ENCODE peak calls at places on chromosomes 5 and 9, in four cellular contexts. C, W, V and S are unnamed samples. For H3K9me3, the result is how much of the 10 kb centered on the place peaks cover.

GRCh38 chr5:13382232-13382631 is 562.3 kb downstream of the DNAH5 start:
- DNase-seq in C (no peak), V (no peak), W (no peak), S (no peak)

GRCh38 chr9:98101868-98102273 is 17.2 kb downstream of the TRIM14 start:
- DNase-seq in W (no peak), V (peak), C (no peak), S (peak)

GRCh38 chr9:90517103-90517502 is 125.5 kb downstream of the DIRAS2 start:
- DNase-seq in W (no peak), C (no peak), V (no peak), S (no peak)

GRCh38 chr5:39517800-39518199 is 93.0 kb upstream of the DAB2 start:
- DNase-seq in W (no peak), V (no peak), C (no peak), S (no peak)

GRCh38 chr9:114894801-114895433 is 35.5 kb downstream of the TNFSF8 start:
- DNase-seq in W (no peak), C (no peak), V (peak), S (no peak)

GRCh38 chr5:55982957-55983381 is 11.8 kb downstream of the IL6ST start:
- DNase-seq in C (no peak), W (no peak), V (peak), S (no peak)

GRCh38 chr5:139669681-139670368 is 21.7 kb downstream of the CXXC5 start:
- DNase-seq in C (no peak), V (no peak), W (no peak), S (peak)

GRCh38 chr9:93205045-93205768 is 21.3 kb downstream of the WNK2 start:
- DNase-seq in C (peak), V (no peak), W (peak), S (no peak)

GRCh38 chr9:93020151-93020550 is 38.4 kb upstream of the SUSD3 start:
- DNase-seq in C (no peak), W (no peak), V (peak), S (no peak)

GRCh38 chr5:116472274-116472673 is 102.3 kb downstream of the SEMA6A start:
- DNase-seq in V (no peak), C (no peak), W (no peak), S (no peak)
- TF ChIP-seq CTCF in V (no peak), C (no peak), W (no peak), S (no peak)

GRCh38 chr5:1065891-1066650 is 45.8 kb downstream of the SLC12A7 start:
- DNase-seq in W (no peak), C (no peak), V (no peak), S (no peak)
- H3K9me3 ChIP-seq in W (under half), C (under half), V (under half), S (under half)

DNA sequence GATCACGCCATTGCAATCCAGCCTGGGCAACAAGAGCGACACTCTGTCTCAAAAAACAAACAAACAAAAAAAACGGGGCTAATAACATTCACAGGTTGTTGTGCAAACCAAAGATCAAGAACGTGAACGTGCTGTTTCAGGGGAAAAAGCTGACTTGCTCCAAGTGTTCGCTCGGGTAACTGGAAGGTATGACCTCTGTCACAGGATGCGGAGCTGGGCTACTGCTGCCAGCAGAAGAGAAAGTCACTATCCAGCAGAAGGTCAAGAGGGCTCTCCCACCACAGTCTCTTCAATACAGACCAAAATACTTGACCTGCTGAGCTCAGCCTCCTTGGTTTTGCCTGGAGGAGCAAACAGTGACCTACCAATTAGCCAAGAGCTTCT is 59.7 kb downstream of the ABCA1 start:
- DNase-seq in W (no peak), C (no peak), V (no peak), S (no peak)
- H3K27ac ChIP-seq in W (peak), C (peak), V (peak), S (no peak)

GRCh38 chr5:176620333-176620981 is 9.9 kb downstream of the SNCB start:
- DNase-seq in C (no peak), W (no peak), V (no peak), S (no peak)

GRCh38 chr5:176618783-176619182 is 8.8 kb upstream of the GPRIN1 start:
- DNase-seq in C (no peak), W (no peak), V (no peak), S (no peak)

GRCh38 chr5:176621661-176622079 is 8.7 kb downstream of the SNCB start:
- DNase-seq in W (no peak), V (no peak), C (peak), S (no peak)

GRCh38 chr5:176619203-176619568 is 9.2 kb upstream of the GPRIN1 start:
- DNase-seq in W (no peak), V (peak), C (no peak), S (peak)

DNA sequence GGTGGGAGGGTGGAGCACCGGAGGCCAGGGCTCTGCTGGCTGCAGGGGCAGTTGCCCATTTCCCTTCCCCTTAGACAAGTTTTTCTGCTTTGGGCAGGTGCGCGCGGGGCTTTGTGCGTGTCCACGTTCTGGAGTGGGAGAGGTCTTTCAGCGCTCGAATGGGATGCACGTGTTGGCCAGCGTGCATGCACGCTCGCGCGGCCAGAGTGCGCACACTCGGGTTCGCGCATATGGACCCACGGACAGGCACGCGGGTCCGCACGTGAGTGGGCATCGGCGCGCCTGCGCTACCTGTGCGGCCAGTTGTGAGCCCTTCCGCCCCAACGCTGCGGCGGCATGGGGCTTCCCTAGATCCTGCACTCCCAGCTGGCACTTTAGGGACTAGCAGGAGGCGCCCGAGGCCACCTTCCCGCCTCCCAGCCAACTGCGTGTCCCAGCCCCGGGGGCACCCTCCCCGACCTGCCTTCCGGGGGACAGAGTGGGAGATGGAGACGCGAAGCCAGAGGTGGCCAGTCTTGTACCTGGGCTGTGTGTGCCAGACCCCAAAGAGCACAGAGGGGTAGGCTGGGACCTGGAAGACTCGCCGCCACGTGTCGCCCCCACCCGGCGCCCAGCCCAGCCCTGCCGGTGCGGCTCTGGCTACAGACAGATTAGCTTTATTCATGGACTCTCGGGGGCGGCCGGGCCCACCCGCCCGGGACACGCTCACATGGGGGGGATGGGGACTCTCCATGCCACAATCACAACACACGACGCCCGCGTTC is 9.8 kb upstream of the GPRIN1 start:
- DNase-seq in C (no peak), W (no peak), V (no peak), S (no peak)
- TF ChIP-seq CTCF in C (no peak), W (no peak), V (peak), S (no peak)

DNA sequence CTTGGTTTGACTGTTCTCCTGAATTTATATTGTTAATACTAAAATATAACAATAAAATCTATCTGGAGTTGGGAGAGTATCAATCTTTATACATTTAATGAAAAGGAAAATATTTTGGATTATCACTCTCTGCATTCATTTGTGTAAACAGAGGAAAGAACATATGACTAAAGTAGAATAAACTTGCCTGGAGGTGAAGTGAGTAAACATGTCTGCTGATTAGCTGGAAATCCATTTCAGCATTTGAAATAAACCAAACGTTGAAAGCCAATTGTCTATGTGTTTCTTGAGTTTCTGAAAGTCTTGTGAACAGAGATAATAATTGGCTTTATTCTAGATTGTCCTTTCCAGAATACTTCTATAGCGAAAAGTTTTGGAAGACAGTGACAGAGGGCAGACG is 776.2 kb downstream of the SEMA5A start:
- DNase-seq in C (no peak), W (no peak), V (no peak), S (no peak)
- H3K9me3 ChIP-seq in C (under half), W (under half), V (under half), S (under half)

GRCh38 chr9:94869415-94869838 is 142.9 kb downstream of the AOPEP start:
- DNase-seq in C (no peak), V (no peak), W (no peak), S (no peak)
- H3K27ac ChIP-seq in C (no peak), V (no peak), W (peak), S (no peak)

DNA sequence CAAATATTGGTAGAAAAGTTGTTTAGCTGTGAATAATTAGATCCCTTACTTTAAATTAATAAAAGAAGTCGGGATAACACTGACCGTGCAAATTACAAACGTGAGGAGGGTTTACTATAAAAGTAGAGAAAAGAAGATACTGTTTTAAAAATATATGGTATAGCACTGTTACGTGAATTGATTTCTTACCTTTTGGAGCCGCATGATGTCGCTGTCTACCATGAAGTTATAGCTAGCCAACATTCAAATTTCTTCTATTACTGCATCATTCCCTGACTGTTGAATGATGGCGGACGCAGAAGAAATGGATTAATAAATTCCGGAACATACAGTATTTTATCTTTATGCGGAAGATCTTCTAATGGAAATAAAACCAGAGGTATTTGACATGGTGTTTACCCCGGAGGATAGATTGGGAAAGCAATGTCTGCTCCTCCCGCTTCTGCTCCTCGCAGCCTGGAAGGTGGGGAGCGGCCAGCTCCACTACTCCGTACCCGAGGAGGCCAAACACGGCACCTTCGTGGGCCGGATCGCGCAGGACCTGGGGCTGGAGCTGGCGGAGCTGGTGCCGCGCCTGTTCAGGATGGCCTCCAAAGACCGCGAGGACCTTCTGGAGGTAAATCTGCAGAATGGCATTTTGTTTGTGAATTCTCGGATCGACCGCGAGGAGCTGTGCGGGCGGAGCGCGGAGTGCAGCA is at the start of gene PCDHA6:
- DNase-seq in W (no peak), C (no peak), V (no peak), S (no peak)
- TF ChIP-seq CTCF in W (no peak), C (no peak), V (no peak), S (no peak)

DNA sequence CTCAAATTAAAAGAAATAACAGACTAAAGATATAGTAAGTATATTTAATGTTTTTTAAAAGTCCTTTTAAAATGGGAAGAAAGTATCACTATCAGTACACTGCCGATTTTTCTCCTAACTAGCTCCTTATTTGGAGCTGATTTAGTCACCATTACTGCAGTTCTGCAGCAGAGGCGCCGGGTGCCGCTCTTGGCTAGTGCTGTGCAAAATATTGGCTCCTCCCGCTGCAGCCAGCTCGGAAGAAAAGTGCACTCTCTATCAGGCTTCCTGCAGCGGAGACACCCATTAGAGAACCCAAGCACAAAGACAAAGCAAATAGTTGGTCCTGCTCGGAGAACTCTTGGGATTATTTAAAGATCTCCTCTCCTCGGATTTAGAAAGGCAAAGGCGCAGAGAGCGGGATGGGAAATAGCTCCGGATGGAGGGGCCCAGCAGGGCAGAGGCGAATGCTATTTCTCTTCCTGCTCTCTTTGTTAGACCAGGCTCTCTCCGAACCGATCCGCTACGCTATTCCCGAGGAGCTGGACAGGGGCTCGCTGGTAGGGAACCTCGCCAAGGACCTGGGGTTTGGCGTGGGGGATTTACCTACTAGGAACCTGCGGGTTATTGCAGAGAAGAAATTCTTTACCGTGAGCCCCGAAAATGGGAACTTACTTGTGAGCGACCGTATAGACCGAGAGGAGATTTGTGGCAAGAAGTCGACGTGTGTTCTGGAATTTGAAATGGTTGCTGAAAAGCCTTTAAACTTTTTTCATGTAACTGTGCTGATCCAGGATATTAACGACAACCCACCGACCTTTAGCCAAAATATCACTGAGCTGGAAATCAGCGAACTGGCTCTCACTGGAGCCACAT is at the start of gene PCDHGB3:
- DNase-seq in W (no peak), C (no peak), V (no peak), S (no peak)
- H3K9me3 ChIP-seq in W (half or more), C (under half), V (half or more), S (under half)

DNA sequence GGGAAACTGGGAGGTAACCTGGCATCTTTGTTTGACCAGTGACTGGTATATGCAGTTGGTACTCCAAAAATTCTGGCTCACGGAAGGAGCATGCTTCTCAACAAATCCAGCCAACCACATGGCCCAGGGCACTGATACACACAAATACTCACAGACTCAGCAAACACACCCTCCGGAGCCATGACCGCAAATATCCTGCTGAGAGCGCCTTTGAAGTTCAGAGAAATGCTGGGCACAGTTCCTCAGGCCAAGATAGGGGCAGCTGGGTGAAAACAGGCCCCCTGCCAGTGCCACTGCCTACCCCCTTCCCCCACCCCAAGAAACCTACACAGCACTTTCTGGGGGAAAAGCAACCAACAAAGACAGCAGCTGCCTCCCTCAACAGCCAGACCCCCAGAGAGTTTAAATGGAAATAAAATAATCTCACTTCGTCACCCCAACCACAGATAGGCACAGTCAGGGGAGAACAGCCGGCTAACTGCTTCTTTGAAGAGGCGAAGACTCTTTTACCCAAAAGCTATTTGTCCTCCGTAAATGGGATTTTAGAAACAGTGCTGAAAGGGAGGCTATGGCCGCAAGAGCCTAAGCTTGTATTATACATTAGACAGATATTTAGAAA is 120.0 kb downstream of the C5orf15 start:
- DNase-seq in C (no peak), W (no peak), V (no peak), S (no peak)
- H3K27ac ChIP-seq in C (no peak), W (no peak), V (no peak), S (no peak)

GRCh38 chr9:22005083-22005699 is 3.9 kb downstream of the CDKN2B start:
- DNase-seq in C (no peak), W (no peak), V (no peak), S (no peak)
- TF ChIP-seq CTCF in C (no peak), W (no peak), V (no peak), S (no peak)